ENCODE peak calls at places on chromosomes 12 and 14, in ten cellular contexts. I, H, X, J, R, F, U, S, Q and T are unnamed samples.

GRCh38 chr12:101759396-101760047 is 20.3 kb upstream of the SYCP3 start:
- DNase-seq in I (peak; percentile 59), H (peak; percentile 20), X (no peak), J (no peak), R (peak; percentile 38), F (no peak), U (peak; percentile 21), S (no peak), Q (no peak), T (no peak)

GRCh38 chr12:82124711-82125110 is 233.5 kb downstream of the CCDC59 start:
- DNase-seq in I (no peak), H (no peak), X (no peak), J (no peak), R (no peak), F (no peak), U (no peak), S (no peak), Q (no peak), T (no peak)

GRCh38 chr14:61244051-61244450 is 37.1 kb downstream of the TMEM30B start:
- DNase-seq in I (no peak), H (no peak), X (no peak), J (no peak), R (no peak), F (no peak), U (no peak), S (no peak), Q (no peak), T (no peak)

GRCh38 chr14:77593501-77593911 is 22.9 kb downstream of the SPTLC2 start:
- DNase-seq in I (no peak), H (no peak), X (no peak), J (no peak), R (no peak), F (no peak), U (peak; percentile 35), S (no peak), Q (no peak), T (no peak)

GRCh38 chr14:39395555-39396254 is 36.5 kb downstream of the FBXO33 start:
- DNase-seq in I (no peak), H (no peak), X (no peak), J (no peak), R (peak; percentile 15), F (no peak), U (no peak), S (no peak), Q (no peak), T (no peak)

GRCh38 chr14:29459967-29460366 is 467.7 kb downstream of the PRKD1 start:
- DNase-seq in I (no peak), H (no peak), X (no peak), J (no peak), R (no peak), F (no peak), U (no peak), S (no peak), Q (no peak), T (no peak)

GRCh38 chr12:92297932-92298681 is 152.5 kb upstream of the BTG1 start:
- DNase-seq in I (no peak), H (peak; percentile 17), X (no peak), J (no peak), R (no peak), F (no peak), U (peak; percentile 90), S (no peak), Q (no peak), T (no peak)

GRCh38 chr14:55130194-55130550 is 1.1 kb downstream of the LGALS3 start:
- DNase-seq in I (no peak), H (no peak), X (no peak), J (no peak), R (no peak), F (no peak), U (peak; percentile 23), S (no peak), Q (no peak), T (no peak)

GRCh38 chr12:123971449-123971769 is 1.2 kb downstream of the CCDC92 start:
- DNase-seq in I (no peak), H (no peak), X (no peak), J (no peak), R (no peak), F (no peak), U (no peak), S (no peak), Q (no peak), T (no peak)

GRCh38 chr14:51616256-51616655 is 35.5 kb upstream of the FRMD6 start:
- DNase-seq in I (no peak), H (no peak), X (no peak), J (no peak), R (no peak), F (no peak), U (no peak), S (no peak), Q (no peak), T (no peak)

GRCh38 chr14:90088160-90088559 is 26.4 kb downstream of the KCNK13 start:
- DNase-seq in I (no peak), H (no peak), X (no peak), J (no peak), R (no peak), F (no peak), U (no peak), S (no peak), Q (no peak), T (no peak)

GRCh38 chr12:54021006-54021405 is 7.2 kb upstream of the HOXC6 start:
- DNase-seq in I (no peak), H (no peak), X (no peak), J (no peak), R (no peak), F (no peak), U (no peak), S (no peak), Q (no peak), T (no peak)

GRCh38 chr12:65524666-65525065 is 246.2 kb downstream of the MSRB3 start:
- DNase-seq in I (no peak), H (no peak), X (no peak), J (no peak), R (no peak), F (no peak), U (peak; percentile 77), S (no peak), Q (no peak), T (no peak)

GRCh38 chr12:5768171-5768879 is 176.7 kb downstream of the ANO2 start:
- DNase-seq in I (no peak), H (no peak), X (no peak), J (no peak), R (no peak), F (no peak), U (no peak), S (no peak), Q (no peak), T (no peak)

GRCh38 chr12:52945389-52946232 is 3.3 kb upstream of the KRT18 start:
- DNase-seq in I (no peak), H (no peak), X (no peak), J (no peak), R (peak; percentile 12), F (no peak), U (peak; percentile 48), S (no peak), Q (no peak), T (no peak)

GRCh38 chr12:97292588-97292987 is 170.0 kb upstream of the RMST start:
- DNase-seq in I (no peak), H (no peak), X (no peak), J (no peak), R (no peak), F (no peak), U (no peak), S (no peak), Q (no peak), T (no peak)

GRCh38 chr14:35617500-35617899 is 83.5 kb downstream of the INSM2 start:
- DNase-seq in I (no peak), H (no peak), X (no peak), J (no peak), R (no peak), F (no peak), U (no peak), S (no peak), Q (no peak), T (no peak)

GRCh38 chr12:119459481-119459880 is 125.0 kb downstream of the CCDC60 start:
- DNase-seq in I (no peak), H (no peak), X (no peak), J (no peak), R (no peak), F (no peak), U (no peak), S (no peak), Q (no peak), T (no peak)

GRCh38 chr14:61461808-61462275 is 140.5 kb downstream of the PRKCH start:
- DNase-seq in I (peak; percentile 44), H (peak; percentile 70), X (peak; percentile 29), J (no peak), R (peak; percentile 43), F (peak; percentile 12), U (peak; percentile 76), S (no peak), Q (no peak), T (no peak)

GRCh38 chr14:65006251-65006721 is 19.6 kb downstream of the FNTB start:
- DNase-seq in I (no peak), H (no peak), X (no peak), J (no peak), R (peak; percentile 21), F (no peak), U (no peak), S (no peak), Q (no peak), T (no peak)

GRCh38 chr12:1841606-1842182 is 21.3 kb downstream of the LRTM2 start:
- DNase-seq in I (no peak), H (no peak), X (no peak), J (no peak), R (no peak), F (no peak), U (no peak), S (no peak), Q (peak; percentile 12), T (no peak)

GRCh38 chr14:45254771-45255170 is 1.8 kb upstream of the MIS18BP1 start:
- DNase-seq in I (no peak), H (no peak), X (no peak), J (no peak), R (no peak), F (no peak), U (no peak), S (no peak), Q (no peak), T (no peak)

GRCh38 chr14:63045234-63045611 is at the start of gene KCNH5:
- DNase-seq in I (peak; percentile 90), H (peak; percentile 71), X (no peak), J (no peak), R (peak; percentile 7), F (no peak), U (no peak), S (no peak), Q (no peak), T (no peak)

GRCh38 chr12:104347374-104348075 is 44.0 kb downstream of the EID3 start:
- DNase-seq in I (no peak), H (no peak), X (no peak), J (no peak), R (no peak), F (no peak), U (no peak), S (no peak), Q (no peak), T (no peak)